ENCODE peak calls at places on chromosome 15, in nine cellular contexts. D is SJSA1, T is stomach, Y is NCI-H69, E is ELR, N is stromal cell of bone marrow, V is aorta, K is HS-27A, P is NCI-H345. A is an unnamed sample.

GRCh38 chr15:89118481-89118989 is 30.3 kb downstream of the ABHD2 start:
- DNase-seq in T (no peak), N (no peak), P (no peak), V (no peak), Y (no peak), D (no peak), K (no peak), E (no peak), A (no peak)

GRCh38 chr15:63615935-63616334 is 18.7 kb downstream of the FBXL22 start:
- DNase-seq in E (no peak), N (no peak), K (no peak), P (no peak), V (no peak), D (no peak), T (no peak), Y (no peak), A (no peak)

GRCh38 chr15:62482715-62483429 is 317.8 kb upstream of the C2CD4B start:
- DNase-seq in N (no peak), K (no peak), D (peak), E (peak), Y (peak), P (no peak), T (no peak), V (no peak), A (no peak)

GRCh38 chr15:29636140-29636539 is 186.1 kb downstream of the TJP1 start:
- DNase-seq in N (no peak), D (no peak), Y (peak), T (no peak), P (no peak), E (no peak), K (no peak), V (no peak), A (no peak)

GRCh38 chr15:78339559-78339958 is 594 bp upstream of the CRABP1 start:
- DNase-seq in P (no peak), K (no peak), D (no peak), T (no peak), E (no peak), V (no peak), N (no peak), Y (no peak), A (no peak)

GRCh38 chr15:99450896-99451358 is 114.9 kb upstream of the MEF2A start:
- DNase-seq in P (peak), D (no peak), K (no peak), V (peak), N (no peak), E (no peak), T (peak), Y (peak), A (peak)

GRCh38 chr15:40338921-40339620 is 1.7 kb downstream of the CCDC9B start:
- DNase-seq in D (peak), Y (no peak), K (peak), V (peak), P (no peak), E (peak), N (no peak), T (no peak), A (no peak)

GRCh38 chr15:68536331-68537095 is 42.3 kb upstream of the CORO2B start:
- DNase-seq in V (no peak), E (peak), K (peak), P (no peak), T (no peak), Y (no peak), D (no peak), N (peak), A (no peak)

GRCh38 chr15:64044315-64045105 is 1.8 kb downstream of the DAPK2 start:
- DNase-seq in E (no peak), V (no peak), T (peak), K (no peak), N (no peak), Y (no peak), P (no peak), D (no peak), A (no peak)

GRCh38 chr15:81280086-81280485 is 43.9 kb downstream of the STARD5 start:
- DNase-seq in Y (no peak), T (no peak), V (no peak), E (no peak), D (peak), K (no peak), P (no peak), N (no peak), A (no peak)

GRCh38 chr15:50641318-50641717 is 45.3 kb downstream of the TRPM7 start:
- DNase-seq in K (no peak), P (no peak), E (no peak), N (no peak), D (no peak), V (no peak), Y (no peak), T (no peak), A (no peak)

GRCh38 chr15:99507732-99508571 is 57.8 kb upstream of the MEF2A start:
- DNase-seq in D (no peak), N (peak), V (no peak), P (no peak), T (no peak), K (no peak), E (no peak), Y (no peak), A (no peak)

GRCh38 chr15:31268911-31269784 is 57.5 kb upstream of the KLF13 start:
- DNase-seq in T (peak), E (no peak), Y (no peak), K (no peak), N (no peak), P (peak), V (no peak), D (peak), A (peak)

GRCh38 chr15:73697033-73697467 is 12.9 kb downstream of the CD276 start:
- DNase-seq in P (peak), N (peak), T (peak), D (peak), V (peak), Y (peak), E (peak), K (peak), A (peak)

A was measured in left lobe of liver.